ENCODE peak calls at places on chromosomes 6 and 20, in four cellular contexts. J is fibroblast of pulmonary artery, Y is ascending aorta, W is foreskin fibroblast. K is an unnamed sample.

GRCh38 chr20:61875221-61875885 is 190.3 kb downstream of the TAF4 start:
- DNase-seq in W (no peak), J (no peak), Y (no peak), K (no peak)

GRCh38 chr6:17580518-17581048 is 19.5 kb upstream of the FAM8A1 start:
- DNase-seq in Y (peak), W (peak), J (peak), K (peak)

GRCh38 chr6:150770631-150771030 is 94.9 kb upstream of the MTHFD1L start:
- DNase-seq in J (no peak), Y (no peak), W (peak), K (peak)

GRCh38 chr6:13496508-13497180 is 9.2 kb upstream of the GFOD1 start:
- DNase-seq in Y (no peak), W (no peak), J (peak), K (peak)

GRCh38 chr6:118799826-118800225 is 94.1 kb upstream of the ASF1A start:
- DNase-seq in Y (no peak), J (no peak), W (no peak), K (no peak)

GRCh38 chr6:52020961-52021570 is 66.3 kb downstream of the PKHD1 start:
- DNase-seq in W (peak), J (peak), Y (no peak), K (peak)

GRCh38 chr6:163863565-163863964 is 449.0 kb downstream of the QKI start:
- DNase-seq in J (no peak), W (no peak), Y (no peak), K (no peak)

GRCh38 chr6:158042245-158042798 is 60.7 kb downstream of the SYNJ2 start:
- DNase-seq in W (peak), Y (peak), J (peak), K (peak)

GRCh38 chr6:106973018-106973840 is 1.3 kb downstream of the CD24 start:
- DNase-seq in W (no peak), Y (no peak), J (no peak), K (no peak)

GRCh38 chr6:81938014-81938761 is 185.7 kb upstream of the TENT5A start:
- DNase-seq in W (peak), Y (no peak), J (peak), K (peak)

GRCh38 chr20:3334156-3334943 is 73.1 kb downstream of the DNAAF9 start:
- DNase-seq in W (no peak), J (no peak), Y (no peak), K (no peak)

GRCh38 chr6:18632670-18633410 is 245.7 kb downstream of the RNF144B start:
- DNase-seq in J (peak), W (peak), Y (no peak), K (peak)

GRCh38 chr6:75611011-75611701 is 9.5 kb downstream of the SENP6 start:
- DNase-seq in J (no peak), W (peak), Y (no peak), K (no peak)

GRCh38 chr20:3614509-3614908 is 48.7 kb downstream of the GFRA4 start:
- DNase-seq in W (peak), J (no peak), Y (no peak), K (no peak)

DNA sequence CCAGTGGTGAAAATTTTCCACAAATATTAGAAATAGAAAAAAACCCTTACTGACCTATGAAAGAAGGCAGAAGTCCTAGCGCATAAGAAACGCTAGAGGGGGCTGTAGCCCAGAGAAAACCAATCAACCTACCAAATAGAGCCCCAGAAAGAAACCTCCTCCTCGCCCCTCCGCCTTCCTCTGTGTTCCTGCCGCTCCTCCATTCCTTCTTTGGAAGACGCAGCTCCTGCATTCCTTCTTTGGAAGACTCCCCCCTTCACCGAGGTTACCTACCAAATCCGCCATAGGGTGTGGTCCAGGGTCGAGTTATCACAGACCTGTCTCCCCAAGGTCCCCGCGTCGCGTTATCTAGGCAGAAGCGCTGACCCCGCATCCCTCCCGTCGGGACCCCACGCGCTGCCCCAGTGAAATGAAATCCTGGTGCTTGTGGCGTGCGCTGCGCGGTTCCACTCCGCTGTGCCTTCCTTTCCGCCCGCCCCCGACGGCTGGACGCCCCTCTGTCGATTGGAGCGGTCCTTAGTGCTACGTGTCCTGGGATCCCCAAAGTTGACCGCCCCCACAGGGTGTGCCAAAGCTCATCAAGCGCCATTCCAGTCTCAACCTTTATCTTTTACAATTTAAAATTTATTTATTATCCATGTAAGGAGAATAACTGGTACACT is 12.9 kb downstream of the RPP21 start:
- DNase-seq in Y (no peak), W (peak), J (peak), K (peak)
- H3K4me3 ChIP-seq in Y (peak), W (peak), J (peak), K (peak)

GRCh38 chr20:63741354-63741675 is 1.7 kb downstream of the SLC2A4RG start:
- DNase-seq in Y (no peak), J (no peak), W (no peak), K (no peak)
- H3K4me3 ChIP-seq in Y (peak), J (peak), W (peak), K (peak)

DNA sequence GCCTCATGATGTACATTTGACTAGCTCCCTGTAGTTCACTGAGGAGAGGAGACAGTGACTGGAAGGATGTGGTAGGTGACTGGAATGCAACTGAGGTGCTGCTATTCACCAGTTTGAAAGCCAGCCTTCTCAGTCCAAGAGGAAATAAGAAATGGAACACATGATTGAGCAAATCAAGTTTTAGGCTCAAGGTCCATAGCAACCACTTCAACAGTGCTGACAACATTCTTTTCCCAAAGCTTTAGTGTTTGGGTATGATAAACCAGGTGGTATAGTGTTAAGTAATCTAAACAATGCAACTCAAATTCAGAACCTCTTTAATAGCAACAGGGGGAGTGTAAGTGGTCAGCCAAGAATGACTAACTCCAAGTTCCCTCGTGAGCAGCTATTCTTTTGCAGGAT is 9.2 kb downstream of the ZHX3 start:
- DNase-seq in J (peak), Y (no peak), W (peak), K (peak)
- H3K4me3 ChIP-seq in J (no peak), Y (no peak), W (no peak), K (no peak)

DNA sequence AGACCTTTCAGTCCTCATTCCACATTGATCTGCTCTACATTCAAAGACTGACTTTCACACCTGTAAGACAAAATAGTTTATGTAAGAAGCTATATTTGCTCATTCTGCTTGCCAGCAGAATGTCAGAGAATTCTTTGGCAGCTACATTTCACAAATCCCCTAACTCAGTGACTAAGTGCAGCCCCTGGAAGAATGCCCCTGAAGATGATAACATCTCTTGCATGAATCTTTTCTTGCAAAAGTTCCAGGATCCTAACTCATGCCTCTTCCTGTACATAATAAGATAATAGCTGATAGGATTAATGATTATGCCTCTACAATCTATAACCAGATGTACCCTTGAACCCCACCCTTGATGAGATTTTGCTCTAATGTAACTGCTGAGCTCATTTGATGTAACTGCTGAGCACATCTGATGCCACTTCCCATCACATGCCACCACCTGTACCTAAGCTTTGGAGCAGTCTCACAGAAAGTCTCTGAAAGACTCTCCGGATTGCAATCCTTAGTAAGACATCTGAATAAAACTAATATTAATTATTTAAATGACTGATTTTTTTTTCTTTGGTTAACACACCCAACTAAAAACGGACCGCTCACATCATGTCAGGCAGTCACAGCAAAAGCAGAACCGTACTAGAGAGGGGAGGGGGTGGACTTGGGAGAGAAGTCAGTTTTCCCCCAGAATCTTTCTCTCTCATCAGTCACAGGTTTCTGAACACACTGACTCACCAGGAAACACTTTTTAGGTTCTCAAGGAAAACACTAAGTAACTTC is 684 bp upstream of the DNAH8 start:
- DNase-seq in W (peak), J (no peak), Y (no peak), K (no peak)
- H3K4me3 ChIP-seq in W (no peak), J (peak), Y (peak), K (no peak)

DNA sequence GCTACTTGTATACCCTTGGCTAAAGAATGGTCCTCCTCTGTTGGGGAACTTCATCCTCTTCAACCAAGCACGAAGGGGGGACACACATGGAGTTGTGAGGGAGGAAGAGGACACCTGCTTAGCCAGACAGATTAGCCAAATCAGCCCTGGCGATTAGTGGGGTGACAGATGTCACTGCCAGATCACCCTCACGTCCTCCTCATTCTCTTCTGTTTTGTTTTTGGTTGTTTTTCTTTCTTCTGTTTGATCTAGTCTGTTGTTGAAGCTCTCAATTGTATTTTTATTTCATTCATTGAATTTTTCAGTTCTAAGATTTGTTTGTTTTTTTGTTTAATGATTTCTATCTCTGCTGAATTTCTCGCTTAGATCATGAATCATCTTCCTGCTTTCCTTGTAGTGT is 27.5 kb upstream of the NKX2-4 start:
- DNase-seq in W (no peak), Y (no peak), J (no peak), K (no peak)
- H3K4me3 ChIP-seq in W (no peak), Y (no peak), J (no peak), K (no peak)

GRCh38 chr20:59071224-59071623 is 28.6 kb upstream of the PRELID3B start:
- DNase-seq in W (no peak), J (no peak), Y (no peak), K (no peak)
- H3K4me3 ChIP-seq in W (no peak), J (no peak), Y (no peak), K (no peak)

DNA sequence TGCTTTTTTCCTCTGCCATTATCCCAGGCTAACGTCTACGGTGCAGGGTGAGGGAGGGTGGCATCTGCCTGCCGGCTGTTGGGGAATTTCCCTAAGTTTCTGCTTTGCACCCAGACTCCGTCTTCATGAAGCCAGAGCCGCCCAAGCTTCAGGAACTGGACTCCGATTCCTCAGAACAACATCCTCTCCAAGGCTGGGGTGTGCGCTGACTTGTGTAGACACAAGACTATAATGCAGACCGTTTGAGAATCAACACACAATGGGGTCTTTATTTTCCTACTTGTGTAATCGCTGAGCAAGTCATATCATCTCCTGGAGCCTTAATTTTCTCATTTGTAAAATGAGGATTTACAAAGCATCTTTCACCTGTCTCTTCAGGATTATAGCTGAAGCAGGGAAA is 160.5 kb upstream of the AGPAT4 start:
- DNase-seq in W (peak), Y (no peak), J (peak), K (no peak)
- H3K4me3 ChIP-seq in W (no peak), Y (no peak), J (peak), K (no peak)

DNA sequence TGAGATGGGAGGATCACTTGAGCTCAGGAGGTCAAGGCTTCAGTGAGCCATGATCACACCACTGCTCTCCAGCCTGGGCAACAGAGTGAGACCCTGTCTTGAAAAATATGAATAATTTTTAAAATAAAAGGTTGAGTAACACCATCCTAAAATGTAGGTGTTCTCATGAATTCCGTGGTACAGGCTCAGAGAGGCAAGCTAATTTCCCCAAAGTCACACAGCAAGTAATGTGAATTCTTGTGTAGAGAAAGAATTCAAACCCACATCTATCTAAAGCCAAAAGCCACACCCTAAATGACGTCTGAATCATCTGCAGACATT is 80.5 kb downstream of the ZNF217 start:
- DNase-seq in W (no peak), J (no peak), Y (no peak), K (no peak)
- H3K4me3 ChIP-seq in W (no peak), J (no peak), Y (no peak), K (no peak)

GRCh38 chr6:87832025-87832825 is 130.2 kb upstream of the AKIRIN2 start:
- DNase-seq in Y (no peak), W (peak), J (peak), K (peak)
- H3K4me3 ChIP-seq in Y (peak), W (peak), J (peak), K (peak)

GRCh38 chr6:116072368-116072767 is 11.7 kb upstream of the FRK start:
- DNase-seq in Y (no peak), W (no peak), J (no peak), K (no peak)

GRCh38 chr6:116070990-116071389 is 10.3 kb upstream of the FRK start:
- DNase-seq in J (no peak), W (peak), Y (no peak), K (no peak)

GRCh38 chr6:116078522-116078921 is 17.8 kb upstream of the FRK start:
- DNase-seq in W (no peak), J (no peak), Y (no peak), K (no peak)

GRCh38 chr6:116073765-116074450 is 13.2 kb upstream of the FRK start:
- DNase-seq in J (peak), Y (no peak), W (peak), K (peak)

GRCh38 chr6:116074732-116075387 is 14.2 kb upstream of the FRK start:
- DNase-seq in J (no peak), Y (no peak), W (no peak), K (no peak)
- H3K4me3 ChIP-seq in J (no peak), Y (no peak), W (no peak), K (no peak)

K was measured in fibroblast of villous mesenchyme.